ENCODE peak calls at places on chromosomes 7 and 10, in five cellular contexts. One of them, this sample, is unnamed.

GRCh38 chr7:47038621-47039020 is 543.3 kb downstream of the TNS3 start:
- DNase-seq in IMR-90: no peak
- DNase-seq in uterus: no peak
- DNase-seq in stomach: no peak
- DNase-seq in spleen: no peak
- DNase-seq in this sample: no peak

GRCh38 chr7:108421720-108422331 is 34.4 kb downstream of the NRCAM start:
- DNase-seq in IMR-90: no peak
- DNase-seq in uterus: no peak
- DNase-seq in stomach: no peak
- DNase-seq in spleen: no peak
- DNase-seq in this sample: no peak

GRCh38 chr10:130392031-130392430 is 255.8 kb downstream of the GLRX3 start:
- DNase-seq in IMR-90: no peak
- DNase-seq in uterus: no peak
- DNase-seq in stomach: no peak
- DNase-seq in spleen: no peak
- DNase-seq in this sample: no peak

GRCh38 chr10:97139651-97140283 is 46.0 kb downstream of the SLIT1 start:
- DNase-seq in IMR-90: no peak
- DNase-seq in uterus: no peak
- DNase-seq in stomach: no peak
- DNase-seq in spleen: peak; percentile 51
- DNase-seq in this sample: no peak

GRCh38 chr10:132591166-132591971 is 53.8 kb downstream of the INPP5A start:
- DNase-seq in IMR-90: peak; percentile 66
- DNase-seq in uterus: no peak
- DNase-seq in stomach: peak; percentile 77
- DNase-seq in spleen: no peak
- DNase-seq in this sample: no peak

GRCh38 chr10:95480901-95481491 is 80.2 kb downstream of the SORBS1 start:
- DNase-seq in IMR-90: no peak
- DNase-seq in uterus: no peak
- DNase-seq in stomach: no peak
- DNase-seq in spleen: no peak
- DNase-seq in this sample: no peak

GRCh38 chr10:24762966-24763623 is 39.4 kb upstream of the ARHGAP21 start:
- DNase-seq in IMR-90: peak; percentile 28
- DNase-seq in uterus: no peak
- DNase-seq in stomach: no peak
- DNase-seq in spleen: no peak
- DNase-seq in this sample: no peak

GRCh38 chr7:66183700-66184099 is 21.4 kb upstream of the TPST1 start:
- DNase-seq in IMR-90: peak; percentile 96
- DNase-seq in uterus: no peak
- DNase-seq in stomach: no peak
- DNase-seq in spleen: no peak
- DNase-seq in this sample: no peak

GRCh38 chr10:79422178-79422892 is 23.1 kb downstream of the ZCCHC24 start:
- DNase-seq in IMR-90: peak; percentile 96
- DNase-seq in uterus: peak; percentile 77
- DNase-seq in stomach: no peak
- DNase-seq in spleen: peak; percentile 58
- DNase-seq in this sample: no peak

GRCh38 chr10:128664729-128665128 is 538.5 kb upstream of the MKI67 start:
- DNase-seq in IMR-90: no peak
- DNase-seq in uterus: no peak
- DNase-seq in stomach: no peak
- DNase-seq in spleen: no peak
- DNase-seq in this sample: no peak

GRCh38 chr10:80057171-80057570 is 21.3 kb upstream of the TMEM254 start:
- DNase-seq in IMR-90: no peak
- DNase-seq in uterus: no peak
- DNase-seq in stomach: no peak
- DNase-seq in spleen: no peak
- DNase-seq in this sample: no peak

GRCh38 chr10:10332786-10333185 is 684.9 kb upstream of the CELF2 start:
- DNase-seq in IMR-90: no peak
- DNase-seq in uterus: no peak
- DNase-seq in stomach: no peak
- DNase-seq in spleen: no peak
- DNase-seq in this sample: no peak

GRCh38 chr7:37337522-37337921 is 111.1 kb downstream of the ELMO1 start:
- DNase-seq in IMR-90: no peak
- DNase-seq in uterus: no peak
- DNase-seq in stomach: no peak
- DNase-seq in spleen: no peak
- DNase-seq in this sample: no peak

DNA sequence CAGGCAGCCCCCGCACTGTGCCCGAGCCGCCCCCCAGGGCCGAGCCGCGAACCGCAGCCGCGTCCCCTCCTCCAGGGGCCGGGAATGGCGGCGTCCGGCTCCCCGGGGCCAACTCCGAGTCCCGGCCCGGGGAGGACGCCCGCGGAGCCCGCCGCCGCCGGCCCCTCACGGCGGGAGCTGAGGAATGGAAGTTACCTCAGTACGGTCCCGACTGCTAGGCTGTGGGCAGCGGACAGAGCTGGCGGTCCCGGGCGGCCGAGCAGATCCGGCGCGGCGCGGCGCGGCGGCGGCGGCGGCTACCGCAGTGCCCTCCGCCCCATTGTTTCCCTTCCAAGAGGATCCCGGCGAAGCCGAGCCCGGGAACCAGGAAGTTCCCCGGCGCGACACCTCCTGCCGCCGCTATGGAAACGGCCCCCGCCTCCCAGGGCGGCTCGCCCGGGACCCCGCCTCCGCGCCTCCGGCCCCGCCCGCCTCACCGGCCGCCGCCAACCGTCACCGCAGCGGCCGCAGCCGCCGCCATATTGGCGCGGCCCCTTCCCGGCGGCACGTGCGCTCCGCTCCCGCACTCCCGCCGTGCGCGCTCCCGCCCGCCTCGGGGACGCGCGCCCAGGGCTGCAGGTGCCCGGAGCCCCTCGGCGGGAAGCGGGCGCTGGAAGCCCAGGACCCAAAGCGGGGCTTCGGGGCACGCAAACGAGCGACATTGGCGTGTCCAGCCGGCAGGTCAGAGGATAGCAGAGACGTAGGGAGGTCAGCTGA is at the start of gene USP6NL:
- DNase-seq in IMR-90: peak; percentile 74
- DNase-seq in uterus: peak; percentile 91
- DNase-seq in stomach: peak; percentile 93
- DNase-seq in spleen: peak; percentile 96
- DNase-seq in this sample: peak; percentile 98
- H3K27ac ChIP-seq in IMR-90: peak within 1 kb of the TSS; percentile 59
- H3K27ac ChIP-seq in uterus: peak within 1 kb of the TSS; percentile 91
- H3K27ac ChIP-seq in stomach: peak within 1 kb of the TSS; percentile 94
- H3K27ac ChIP-seq in spleen: peak within 1 kb of the TSS; percentile 97
- H3K27ac ChIP-seq in this sample: peak within 1 kb of the TSS; percentile 94

DNA sequence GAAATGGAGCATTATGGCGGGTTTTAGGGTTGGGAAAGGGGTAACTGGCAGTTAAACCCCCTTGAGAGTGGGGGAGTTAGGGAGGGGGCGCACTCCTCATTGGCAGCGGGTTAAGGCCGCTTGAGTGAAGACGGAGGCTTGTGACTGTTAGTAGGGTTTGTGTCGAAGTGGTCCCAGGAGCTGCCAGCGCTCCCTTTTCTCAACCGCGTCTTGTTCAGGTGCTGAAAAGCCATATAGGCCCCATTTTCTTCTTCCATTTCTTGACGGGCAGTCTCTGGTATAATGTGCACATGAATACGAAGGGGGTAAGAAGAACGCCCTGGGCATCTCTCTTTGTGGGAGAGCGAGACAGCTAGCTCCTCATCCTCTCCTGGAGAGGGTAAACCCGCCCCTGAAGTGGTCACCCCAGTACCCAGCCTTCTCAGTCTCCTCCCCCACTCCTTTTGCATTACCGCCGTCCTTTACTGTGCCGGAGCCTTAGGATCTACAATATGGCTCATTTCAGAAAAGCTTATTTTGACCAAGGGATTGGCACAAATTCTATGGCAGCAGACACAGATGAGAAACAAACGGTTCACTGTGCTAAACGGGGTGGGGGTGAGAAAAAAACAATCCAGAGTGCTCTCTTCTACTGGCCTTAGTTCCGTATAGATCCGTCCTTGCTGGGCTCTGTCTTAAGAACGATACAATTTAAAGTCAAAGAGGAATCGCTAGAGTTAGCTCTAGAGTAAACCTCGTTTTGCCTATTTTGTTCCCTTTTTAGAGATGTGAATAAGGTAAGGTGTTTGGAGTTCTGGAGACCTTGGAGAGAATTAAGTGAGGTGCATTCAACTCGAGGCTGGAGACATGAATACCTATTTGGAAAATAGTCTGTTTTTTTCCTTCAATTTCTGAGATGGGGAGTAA is 973 bp downstream of the KMT2E start:
- DNase-seq in IMR-90: peak; percentile 34
- DNase-seq in uterus: peak; percentile 46
- DNase-seq in stomach: peak; percentile 60
- DNase-seq in spleen: peak; percentile 84
- DNase-seq in this sample: peak; percentile 68
- TF ChIP-seq POLR2A in IMR-90: no peak
- TF ChIP-seq POLR2A in uterus: peak; percentile 46
- TF ChIP-seq POLR2A in stomach: no peak
- TF ChIP-seq POLR2A in spleen: no peak
- TF ChIP-seq POLR2A in this sample: no peak

GRCh38 chr10:102775201-102775972 is 31.6 kb downstream of the WBP1L start:
- DNase-seq in IMR-90: peak; percentile 15
- DNase-seq in uterus: peak; percentile 75
- DNase-seq in stomach: no peak
- DNase-seq in spleen: no peak
- DNase-seq in this sample: no peak
- H3K4me3 ChIP-seq in IMR-90: no peak overlapping the region
- H3K4me3 ChIP-seq in uterus: peak overlapping the region; percentile 23
- H3K4me3 ChIP-seq in stomach: peak overlapping the region; percentile 40
- H3K4me3 ChIP-seq in spleen: peak overlapping the region; percentile 47
- H3K4me3 ChIP-seq in this sample: no peak overlapping the region

DNA sequence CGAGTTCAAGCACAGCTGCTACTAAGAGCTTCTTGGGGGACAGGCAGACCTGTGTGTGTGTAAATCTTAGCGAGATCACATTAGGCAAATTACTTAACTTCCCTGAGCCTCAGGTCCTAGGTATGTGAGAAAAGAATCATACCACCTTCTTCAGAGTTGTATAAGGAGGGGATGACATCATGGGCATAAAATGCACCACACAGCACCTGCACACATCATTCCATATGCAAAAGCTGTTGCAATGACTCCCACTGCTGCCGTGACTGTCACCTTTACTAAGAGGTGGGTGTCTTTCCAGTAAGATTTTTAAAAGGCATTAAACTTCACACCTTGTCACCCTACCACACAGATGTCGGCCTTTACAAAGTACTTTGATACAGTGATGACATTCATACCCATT is 146.0 kb downstream of the FANK1 start:
- DNase-seq in IMR-90: no peak
- DNase-seq in uterus: no peak
- DNase-seq in stomach: no peak
- DNase-seq in spleen: no peak
- DNase-seq in this sample: no peak
- H3K27ac ChIP-seq in IMR-90: no peak overlapping the region
- H3K27ac ChIP-seq in uterus: no peak overlapping the region
- H3K27ac ChIP-seq in stomach: no peak overlapping the region
- H3K27ac ChIP-seq in spleen: peak overlapping the region; percentile 57
- H3K27ac ChIP-seq in this sample: peak overlapping the region; percentile 54

This sample was measured in upper lobe of left lung.